ENCODE peak calls at places on chromosomes 7 and 10, in six cellular contexts. B is naive thymus-derived CD4-positive, alpha-beta T cell; W is neural progenitor cell; G is A549; V is fibroblast of lung; J is CD8-positive, alpha-beta memory T cell. H is an unnamed sample.

GRCh38 chr7:4129481-4130122 is 552.5 kb upstream of the FOXK1 start:
- DNase-seq in G (no peak), B (no peak), V (no peak), W (no peak), J (no peak), H (no peak)

GRCh38 chr7:80659120-80660055 is 20.9 kb downstream of the CD36 start:
- DNase-seq in G (peak), W (peak), V (peak), B (no peak), J (no peak), H (no peak)

GRCh38 chr10:5645375-5645774 is 21.0 kb downstream of the ASB13 start:
- DNase-seq in W (no peak), V (no peak), J (no peak), B (no peak), G (no peak), H (no peak)

GRCh38 chr7:70325509-70326101 is 727.3 kb downstream of the AUTS2 start:
- DNase-seq in J (no peak), B (no peak), W (no peak), V (peak), G (peak), H (no peak)

GRCh38 chr7:114502454-114503254 is 88.0 kb downstream of the FOXP2 start:
- DNase-seq in B (no peak), G (peak), J (no peak), V (peak), W (no peak), H (no peak)

GRCh38 chr10:142371-142770 is 7.1 kb downstream of the ZMYND11 start:
- DNase-seq in W (no peak), V (no peak), B (no peak), J (no peak), G (no peak), H (no peak)

GRCh38 chr7:18936265-18936664 is 181.2 kb downstream of the TWIST1 start:
- DNase-seq in J (no peak), G (no peak), W (no peak), V (no peak), B (no peak), H (no peak)

GRCh38 chr10:97151307-97151914 is 34.3 kb downstream of the SLIT1 start:
- DNase-seq in V (no peak), W (no peak), G (no peak), B (no peak), J (no peak), H (no peak)

GRCh38 chr10:78053201-78053868 is 19.7 kb downstream of the RPS24 start:
- DNase-seq in G (no peak), V (peak), J (no peak), B (no peak), W (no peak), H (no peak)

GRCh38 chr7:150379590-150380379 is 655 bp downstream of the ZNF775 start:
- DNase-seq in V (no peak), W (peak), J (no peak), G (peak), B (no peak), H (no peak)

GRCh38 chr10:53667063-53667462 is 894.5 kb upstream of the MBL2 start:
- DNase-seq in V (no peak), J (no peak), B (no peak), W (no peak), G (no peak), H (no peak)

GRCh38 chr7:45181991-45182855 is 24.6 kb downstream of the RAMP3 start:
- DNase-seq in W (no peak), V (no peak), B (no peak), G (no peak), J (no peak), H (no peak)

GRCh38 chr7:113412410-113412809 is 294.1 kb upstream of the SMIM30 start:
- DNase-seq in B (no peak), V (no peak), W (no peak), J (no peak), G (no peak), H (no peak)

GRCh38 chr7:137981668-137982067 is 20.2 kb downstream of the CREB3L2 start:
- DNase-seq in V (no peak), W (peak), G (no peak), J (no peak), B (no peak), H (no peak)

GRCh38 chr7:98802088-98802780 is 67.6 kb downstream of the TMEM130 start:
- DNase-seq in W (peak), V (peak), J (no peak), B (no peak), G (peak), H (peak)

GRCh38 chr7:74087791-74088453 is 4.3 kb downstream of the LIMK1 start:
- DNase-seq in J (no peak), G (no peak), W (no peak), B (no peak), V (no peak), H (no peak)

GRCh38 chr10:3777876-3778707 is 6.9 kb downstream of the KLF6 start:
- DNase-seq in W (no peak), V (no peak), B (no peak), J (no peak), G (no peak), H (no peak)

GRCh38 chr10:121216721-121217181 is 365.6 kb downstream of the WDR11 start:
- DNase-seq in W (no peak), G (no peak), J (no peak), B (no peak), V (no peak), H (no peak)

GRCh38 chr10:133276435-133277201 is at the start of gene ADAM8:
- DNase-seq in J (peak), B (peak), W (peak), V (no peak), G (no peak), H (no peak)

GRCh38 chr10:84194424-84195043 is at the start of gene CDHR1:
- DNase-seq in W (peak), G (no peak), J (peak), B (peak), V (peak), H (no peak)

GRCh38 chr10:58516118-58516517 is 3.4 kb downstream of the BICC1 start:
- DNase-seq in W (no peak), J (no peak), B (no peak), G (peak), V (peak), H (no peak)

GRCh38 chr10:74862625-74863024 is 36.2 kb downstream of the KAT6B start:
- DNase-seq in V (no peak), B (no peak), J (no peak), G (no peak), W (no peak), H (no peak)

GRCh38 chr7:17679427-17679826 is 260.9 kb downstream of the SNX13 start:
- DNase-seq in B (no peak), V (peak), J (no peak), G (peak), W (peak), H (no peak)

GRCh38 chr7:8084772-8085171 is 116.2 kb downstream of the GLCCI1 start:
- DNase-seq in J (no peak), G (no peak), V (no peak), B (no peak), W (no peak), H (no peak)

GRCh38 chr7:36029311-36029710 is 123.7 kb upstream of the EEPD1 start:
- DNase-seq in V (no peak), W (no peak), G (no peak), B (no peak), J (no peak), H (no peak)

GRCh38 chr10:58511765-58512469 is 755 bp upstream of the BICC1 start:
- DNase-seq in B (no peak), V (peak), G (peak), W (peak), J (no peak), H (no peak)

DNA sequence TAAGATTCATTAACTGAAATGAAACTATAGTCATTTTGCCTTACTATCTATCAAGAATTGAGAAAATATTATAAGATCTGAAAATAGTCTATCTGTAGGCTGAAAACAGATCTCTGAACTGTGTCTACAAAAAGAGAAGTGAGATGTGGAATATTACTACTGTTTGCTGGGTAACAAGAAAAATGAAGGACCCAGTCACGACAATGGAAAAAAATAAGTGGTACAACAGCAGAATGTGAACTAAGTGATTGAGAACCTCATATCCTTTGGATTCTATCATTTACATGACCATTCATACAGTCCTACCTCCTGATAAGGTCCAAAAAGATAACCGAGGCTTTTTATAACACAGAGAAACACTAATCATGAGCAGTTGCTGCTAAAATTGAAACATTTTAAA is 94.3 kb downstream of the UBE2H start:
- DNase-seq in V (no peak), W (no peak), B (no peak), J (no peak), G (no peak), H (no peak)
- H3K27ac ChIP-seq in V (no peak), W (no peak), B (no peak), J (no peak), G (no peak), H (no peak)

GRCh38 chr7:139699640-139700504 is 77.9 kb downstream of the HIPK2 start:
- DNase-seq in W (peak), V (peak), G (peak), J (no peak), B (no peak), H (no peak)
- H3K27ac ChIP-seq in W (no peak), V (no peak), G (peak), J (no peak), B (no peak), H (no peak)

GRCh38 chr10:59627366-59628018 is 82.2 kb downstream of the SLC16A9 start:
- DNase-seq in V (no peak), W (no peak), B (no peak), J (no peak), G (no peak), H (no peak)

GRCh38 chr10:59624951-59625350 is 84.7 kb downstream of the SLC16A9 start:
- DNase-seq in G (no peak), W (no peak), V (no peak), J (no peak), B (no peak), H (no peak)

GRCh38 chr10:59626523-59626869 is 83.2 kb downstream of the SLC16A9 start:
- DNase-seq in J (no peak), G (no peak), V (no peak), B (no peak), W (no peak), H (no peak)

GRCh38 chr10:59623823-59624535 is 85.7 kb downstream of the SLC16A9 start:
- DNase-seq in J (no peak), V (no peak), G (no peak), B (no peak), W (no peak), H (no peak)

GRCh38 chr10:59625842-59626522 is 83.7 kb downstream of the SLC16A9 start:
- DNase-seq in B (peak), W (peak), V (peak), G (peak), J (peak), H (peak)
- H3K27ac ChIP-seq in B (no peak), W (no peak), V (no peak), G (no peak), J (no peak), H (no peak)

DNA sequence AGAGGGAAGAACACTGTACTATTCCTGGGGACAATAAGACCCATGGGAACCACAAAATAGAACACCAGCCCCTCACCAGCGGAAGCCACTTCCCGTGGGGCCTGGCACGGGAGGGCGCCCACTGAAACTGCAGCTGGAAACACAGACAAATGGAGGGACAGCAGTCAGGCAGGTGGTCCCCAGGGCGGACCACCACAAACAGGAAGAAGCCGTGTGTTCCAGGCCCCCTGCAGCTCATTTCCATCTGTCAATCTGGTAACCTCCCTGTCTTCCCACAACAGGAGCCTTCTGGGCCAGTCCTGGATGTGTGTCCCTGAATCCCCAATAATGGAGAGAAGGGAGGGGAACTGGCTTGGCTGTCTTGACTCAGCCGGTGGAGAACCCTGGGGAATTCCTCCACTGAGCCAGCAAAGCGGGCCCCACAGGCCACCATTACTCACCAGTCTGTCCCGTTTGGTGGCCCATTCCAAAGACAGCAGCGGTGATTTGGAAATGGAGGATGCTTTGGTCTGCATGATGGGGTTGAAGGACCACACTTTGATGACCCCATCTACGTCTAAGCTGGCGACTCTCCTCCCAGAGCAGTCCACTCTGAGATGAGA is 16.7 kb downstream of the WDR91 start:
- DNase-seq in B (no peak), W (no peak), V (peak), G (no peak), J (no peak), H (no peak)
- H3K27ac ChIP-seq in B (no peak), W (no peak), V (peak), G (no peak), J (no peak), H (no peak)

GRCh38 chr10:102195301-102195870 is 30.7 kb upstream of the ELOVL3 start:
- DNase-seq in B (no peak), J (no peak), G (no peak), V (peak), W (no peak), H (no peak)

GRCh38 chr10:102186128-102186527 is 33.9 kb downstream of the NOLC1 start:
- DNase-seq in G (no peak), B (no peak), J (no peak), W (no peak), V (no peak), H (no peak)

GRCh38 chr10:102188298-102188940 is 36.2 kb downstream of the NOLC1 start:
- DNase-seq in J (no peak), V (no peak), W (peak), G (no peak), B (no peak), H (no peak)

GRCh38 chr10:102196893-102197292 is 29.2 kb upstream of the ELOVL3 start:
- DNase-seq in W (no peak), G (no peak), B (no peak), V (peak), J (no peak), H (no peak)

DNA sequence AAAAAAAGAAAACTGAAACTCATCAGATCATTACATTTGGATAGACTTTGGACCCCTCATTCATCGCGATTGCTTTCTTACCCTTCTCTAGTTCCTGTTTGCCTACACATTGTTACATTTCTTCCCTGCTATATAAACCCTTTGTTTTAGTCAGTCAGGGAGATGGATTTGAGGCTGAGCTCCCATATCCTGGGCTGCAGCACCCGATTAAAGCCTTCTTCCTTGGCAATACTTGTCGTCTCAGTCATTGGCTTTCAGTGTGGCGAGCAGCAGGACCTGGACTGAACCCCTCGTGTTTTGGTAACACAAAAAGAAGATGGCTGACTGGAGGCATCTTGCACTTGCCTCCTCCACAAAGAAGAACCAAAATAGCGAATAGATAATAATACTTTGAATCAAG is 34.1 kb upstream of the ELOVL3 start:
- DNase-seq in G (no peak), W (no peak), B (no peak), J (no peak), V (no peak), H (no peak)
- H3K27ac ChIP-seq in G (no peak), W (no peak), B (no peak), J (no peak), V (no peak), H (no peak)

GRCh38 chr7:117961235-117961634 is 88.0 kb upstream of the CTTNBP2 start:
- DNase-seq in V (no peak), J (no peak), W (no peak), B (no peak), G (no peak), H (no peak)

GRCh38 chr7:117963278-117964184 is 90.3 kb upstream of the CTTNBP2 start:
- DNase-seq in J (no peak), B (no peak), W (no peak), V (no peak), G (no peak), H (no peak)

GRCh38 chr7:117960351-117960750 is 87.1 kb upstream of the CTTNBP2 start:
- DNase-seq in B (no peak), G (no peak), V (no peak), W (no peak), J (no peak), H (no peak)

GRCh38 chr7:117962598-117962997 is 89.4 kb upstream of the CTTNBP2 start:
- DNase-seq in W (no peak), V (no peak), B (no peak), G (no peak), J (no peak), H (no peak)
- H3K27ac ChIP-seq in W (no peak), V (no peak), B (no peak), G (no peak), J (no peak), H (no peak)

DNA sequence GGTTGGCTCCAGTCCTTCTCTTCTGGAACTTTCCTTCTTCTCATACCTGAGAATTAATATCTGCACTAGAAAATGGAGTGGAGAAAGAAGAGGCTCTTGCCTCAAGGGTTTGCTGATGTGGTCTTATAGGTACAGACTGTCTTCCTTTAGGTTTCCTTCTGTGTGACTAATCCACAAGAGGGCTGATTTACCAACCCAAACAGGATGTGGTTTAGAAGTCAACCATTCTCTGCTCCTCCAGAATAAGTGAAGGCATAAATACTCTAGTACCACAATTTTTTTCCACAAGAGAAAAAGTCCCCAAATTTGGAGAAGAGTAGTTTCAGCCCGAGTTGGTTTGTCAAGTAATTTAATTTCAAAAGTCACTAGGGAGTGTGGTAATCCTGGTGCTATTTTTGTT is 85.8 kb downstream of the NRP1 start:
- DNase-seq in J (no peak), B (peak), V (peak), G (no peak), W (no peak), H (peak)
- H3K27ac ChIP-seq in J (no peak), B (no peak), V (peak), G (peak), W (no peak), H (no peak)

GRCh38 chr10:51700228-51700835 is 937 bp upstream of the CSTF2T start:
- DNase-seq in B (no peak), W (peak), G (no peak), V (peak), J (no peak), H (no peak)

GRCh38 chr10:51699145-51699474 is 285 bp downstream of the CSTF2T start:
- DNase-seq in J (no peak), G (no peak), B (no peak), W (peak), V (no peak), H (no peak)

GRCh38 chr10:51696251-51696650 is 3.1 kb downstream of the CSTF2T start:
- DNase-seq in W (no peak), B (no peak), V (no peak), J (no peak), G (no peak), H (peak)

GRCh38 chr10:51699475-51700227 is at the start of gene CSTF2T:
- DNase-seq in V (peak), J (peak), B (peak), G (peak), W (peak), H (peak)

DNA sequence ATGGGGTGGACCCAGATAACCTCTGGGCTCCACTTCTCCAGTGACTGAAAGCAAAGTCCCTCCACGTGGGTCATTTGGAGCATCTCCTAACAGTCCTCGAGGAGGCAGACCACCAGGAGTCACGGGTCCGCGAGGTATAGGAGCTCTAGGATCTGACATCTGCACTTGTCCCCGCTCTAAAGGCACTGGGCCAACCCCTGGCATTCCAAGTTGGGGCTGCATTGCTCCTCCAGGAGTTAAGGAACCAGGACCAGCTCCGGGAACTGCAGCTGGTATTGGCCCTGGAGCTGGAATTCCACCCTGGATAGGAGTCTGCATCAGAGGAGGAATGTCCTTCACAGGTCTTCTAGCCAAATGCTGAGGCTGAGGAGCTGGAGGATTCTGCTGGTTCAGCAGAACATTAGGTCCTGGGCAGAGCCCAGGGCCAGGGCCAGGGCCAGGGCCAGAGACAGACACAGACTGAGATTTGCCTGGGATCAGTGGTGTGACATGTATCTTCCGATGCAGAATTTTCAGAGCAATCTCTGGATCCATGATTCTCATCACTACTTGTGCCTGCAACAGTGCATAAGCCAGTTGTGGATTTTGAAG is 827 bp downstream of the CSTF2T start:
- DNase-seq in W (no peak), G (no peak), J (no peak), B (no peak), V (no peak), H (no peak)
- H3K27ac ChIP-seq in W (peak), G (peak), J (peak), B (peak), V (peak), H (peak)

DNA sequence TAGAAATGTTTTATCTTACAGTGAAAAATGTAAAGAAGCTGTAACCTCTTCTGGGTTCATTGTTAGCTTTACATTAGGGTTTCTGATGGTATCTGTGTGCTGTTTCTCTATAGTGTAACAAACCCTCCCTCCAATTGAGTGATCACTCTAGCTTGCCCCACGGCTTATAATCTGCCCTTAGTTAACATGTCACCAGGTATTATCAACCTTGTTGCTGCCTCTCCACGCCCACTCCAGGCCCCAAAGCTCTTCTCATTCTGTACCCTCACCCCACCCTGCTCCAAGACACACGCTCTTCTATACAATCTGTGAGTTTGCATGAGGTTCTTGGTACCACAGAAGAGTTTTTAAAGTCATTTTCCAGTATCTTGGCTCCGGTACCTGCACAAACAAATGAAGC is 139.4 kb downstream of the ARID5B start:
- DNase-seq in J (no peak), G (no peak), W (no peak), V (no peak), B (no peak), H (no peak)
- H3K27ac ChIP-seq in J (no peak), G (peak), W (no peak), V (no peak), B (no peak), H (no peak)